ENCODE peak calls at places on chromosomes 6 and 20, in eight cellular contexts. T, Z, L, I, K, Q, V and C are unnamed samples.

GRCh38 chr20:61847986-61848385 is 217.7 kb downstream of the TAF4 start:
- DNase-seq in T (no peak), Z (no peak), L (no peak), I (no peak), K (no peak), Q (no peak), V (no peak), C (no peak)

GRCh38 chr6:46821348-46821992 is 28.3 kb downstream of the MEP1A start:
- DNase-seq in T (no peak), Z (no peak), L (no peak), I (no peak), K (no peak), Q (no peak), V (no peak), C (no peak)

GRCh38 chr6:84582997-84583396 is 181.4 kb downstream of the TBX18 start:
- DNase-seq in T (no peak), Z (no peak), L (no peak), I (peak; percentile 74), K (no peak), Q (no peak), V (no peak), C (no peak)

GRCh38 chr20:24109537-24109936 is 121.0 kb upstream of the GGTLC1 start:
- DNase-seq in T (peak; percentile 16), Z (no peak), L (no peak), I (no peak), K (no peak), Q (no peak), V (no peak), C (no peak)

GRCh38 chr6:27374824-27375612 is 13.5 kb upstream of the ZNF391 start:
- DNase-seq in T (peak; percentile 80), Z (peak; percentile 21), L (peak; percentile 86), I (peak; percentile 73), K (peak; percentile 95), Q (peak; percentile 35), V (peak; percentile 49), C (peak; percentile 97)

GRCh38 chr6:24603241-24603640 is 42.8 kb downstream of the KIAA0319 start:
- DNase-seq in T (no peak), Z (no peak), L (no peak), I (no peak), K (no peak), Q (no peak), V (no peak), C (no peak)

GRCh38 chr20:23049201-23049932 is at the start of gene THBD:
- DNase-seq in T (peak; percentile 7), Z (no peak), L (peak; percentile 53), I (peak; percentile 71), K (peak; percentile 57), Q (no peak), V (no peak), C (peak; percentile 85)

GRCh38 chr6:67640462-67640861 is 994.6 kb upstream of the ADGRB3 start:
- DNase-seq in T (no peak), Z (no peak), L (no peak), I (peak; percentile 48), K (no peak), Q (no peak), V (no peak), C (no peak)

GRCh38 chr20:44501448-44501847 is 20.4 kb downstream of the SERINC3 start:
- DNase-seq in T (no peak), Z (no peak), L (no peak), I (no peak), K (no peak), Q (no peak), V (no peak), C (no peak)

GRCh38 chr6:19999319-20000191 is 162.4 kb downstream of the ID4 start:
- DNase-seq in T (peak; percentile 9), Z (no peak), L (no peak), I (peak; percentile 26), K (peak; percentile 53), Q (no peak), V (no peak), C (peak; percentile 60)

GRCh38 chr6:79605061-79605460 is 26.1 kb upstream of the SH3BGRL2 start:
- DNase-seq in T (no peak), Z (no peak), L (no peak), I (no peak), K (no peak), Q (no peak), V (no peak), C (no peak)

GRCh38 chr6:159572344-159573120 is 120.5 kb downstream of the SOD2 start:
- DNase-seq in T (no peak), Z (no peak), L (no peak), I (no peak), K (no peak), Q (no peak), V (no peak), C (no peak)

GRCh38 chr20:37245671-37246237 is 15.9 kb downstream of the GHRH start:
- DNase-seq in T (no peak), Z (no peak), L (no peak), I (no peak), K (no peak), Q (no peak), V (no peak), C (peak; percentile 55)